ENCODE peak calls at places on chromosomes 1 and 21, in six cellular contexts. One of them, this sample, is unnamed.

GRCh38 chr1:206935491-206936067 is 10.7 kb downstream of the PIGR start:
- DNase-seq in osteoblast: peak
- DNase-seq in GM12864: no peak
- DNase-seq in stomach: peak
- DNase-seq in fibroblast of villous mesenchyme: peak
- DNase-seq in fibroblast of mammary gland: peak
- DNase-seq in this sample: no peak

GRCh38 chr1:172480421-172480820 is 36.6 kb upstream of the PIGC start:
- DNase-seq in osteoblast: no peak
- DNase-seq in GM12864: no peak
- DNase-seq in stomach: no peak
- DNase-seq in fibroblast of villous mesenchyme: no peak
- DNase-seq in fibroblast of mammary gland: no peak
- DNase-seq in this sample: no peak

GRCh38 chr1:44418022-44418673 is 13.1 kb downstream of the RNF220 start:
- DNase-seq in osteoblast: no peak
- DNase-seq in GM12864: no peak
- DNase-seq in stomach: no peak
- DNase-seq in fibroblast of villous mesenchyme: no peak
- DNase-seq in fibroblast of mammary gland: no peak
- DNase-seq in this sample: no peak

GRCh38 chr1:30727796-30728195 is 4.4 kb upstream of the MATN1 start:
- DNase-seq in osteoblast: peak
- DNase-seq in GM12864: no peak
- DNase-seq in stomach: no peak
- DNase-seq in fibroblast of villous mesenchyme: peak
- DNase-seq in fibroblast of mammary gland: peak
- DNase-seq in this sample: no peak

GRCh38 chr1:243287652-243288051 is 31.8 kb downstream of the SDCCAG8 start:
- DNase-seq in osteoblast: peak
- DNase-seq in GM12864: peak
- DNase-seq in stomach: no peak
- DNase-seq in fibroblast of villous mesenchyme: peak
- DNase-seq in fibroblast of mammary gland: peak
- DNase-seq in this sample: no peak

GRCh38 chr1:117147856-117148588 is 26.5 kb upstream of the TRIM45 start:
- DNase-seq in osteoblast: no peak
- DNase-seq in GM12864: no peak
- DNase-seq in stomach: no peak
- DNase-seq in fibroblast of villous mesenchyme: peak
- DNase-seq in fibroblast of mammary gland: no peak
- DNase-seq in this sample: peak

GRCh38 chr1:228544921-228545591 is 57.9 kb downstream of the RNF187 start:
- DNase-seq in osteoblast: no peak
- DNase-seq in GM12864: no peak
- DNase-seq in stomach: no peak
- DNase-seq in fibroblast of villous mesenchyme: no peak
- DNase-seq in fibroblast of mammary gland: no peak
- DNase-seq in this sample: no peak

GRCh38 chr1:154157520-154158306 is 2.8 kb upstream of the NUP210L start:
- DNase-seq in osteoblast: peak
- DNase-seq in GM12864: peak
- DNase-seq in stomach: peak
- DNase-seq in fibroblast of villous mesenchyme: peak
- DNase-seq in fibroblast of mammary gland: peak
- DNase-seq in this sample: no peak

GRCh38 chr1:110673805-110674336 is 869 bp downstream of the KCNA3 start:
- DNase-seq in osteoblast: peak
- DNase-seq in GM12864: no peak
- DNase-seq in stomach: no peak
- DNase-seq in fibroblast of villous mesenchyme: no peak
- DNase-seq in fibroblast of mammary gland: no peak
- DNase-seq in this sample: no peak

GRCh38 chr1:184002071-184002470 is 35.5 kb downstream of the COLGALT2 start:
- DNase-seq in osteoblast: peak
- DNase-seq in GM12864: no peak
- DNase-seq in stomach: no peak
- DNase-seq in fibroblast of villous mesenchyme: peak
- DNase-seq in fibroblast of mammary gland: peak
- DNase-seq in this sample: peak

GRCh38 chr21:42565206-42565810 is 51.7 kb downstream of the SLC37A1 start:
- DNase-seq in osteoblast: peak
- DNase-seq in GM12864: no peak
- DNase-seq in stomach: peak
- DNase-seq in fibroblast of villous mesenchyme: no peak
- DNase-seq in fibroblast of mammary gland: no peak
- DNase-seq in this sample: no peak

GRCh38 chr1:119968068-119968492 is 71.8 kb upstream of the ADAM30 start:
- DNase-seq in osteoblast: no peak
- DNase-seq in GM12864: peak
- DNase-seq in stomach: peak
- DNase-seq in fibroblast of villous mesenchyme: peak
- DNase-seq in fibroblast of mammary gland: peak
- DNase-seq in this sample: no peak

GRCh38 chr1:34759472-34760357 is at the start of gene GJB4:
- DNase-seq in osteoblast: peak
- DNase-seq in GM12864: no peak
- DNase-seq in stomach: no peak
- DNase-seq in fibroblast of villous mesenchyme: no peak
- DNase-seq in fibroblast of mammary gland: no peak
- DNase-seq in this sample: no peak

GRCh38 chr1:13224480-13225060 is 1.4 kb downstream of the PRAMEF18 start:
- DNase-seq in osteoblast: no peak
- DNase-seq in GM12864: no peak
- DNase-seq in stomach: peak
- DNase-seq in fibroblast of villous mesenchyme: no peak
- DNase-seq in fibroblast of mammary gland: no peak
- DNase-seq in this sample: no peak

GRCh38 chr1:87337606-87338005 is 8.9 kb downstream of the LMO4 start:
- DNase-seq in osteoblast: no peak
- DNase-seq in GM12864: no peak
- DNase-seq in stomach: no peak
- DNase-seq in fibroblast of villous mesenchyme: no peak
- DNase-seq in fibroblast of mammary gland: no peak
- DNase-seq in this sample: no peak

GRCh38 chr1:87336623-87337067 is 8.0 kb downstream of the LMO4 start:
- DNase-seq in osteoblast: peak
- DNase-seq in GM12864: no peak
- DNase-seq in stomach: no peak
- DNase-seq in fibroblast of villous mesenchyme: peak
- DNase-seq in fibroblast of mammary gland: no peak
- DNase-seq in this sample: no peak

GRCh38 chr1:87334351-87335174 is 5.9 kb downstream of the LMO4 start:
- DNase-seq in osteoblast: peak
- DNase-seq in GM12864: no peak
- DNase-seq in stomach: no peak
- DNase-seq in fibroblast of villous mesenchyme: peak
- DNase-seq in fibroblast of mammary gland: peak
- DNase-seq in this sample: no peak

GRCh38 chr1:87333692-87334347 is 5.1 kb downstream of the LMO4 start:
- DNase-seq in osteoblast: peak
- DNase-seq in GM12864: no peak
- DNase-seq in stomach: no peak
- DNase-seq in fibroblast of villous mesenchyme: peak
- DNase-seq in fibroblast of mammary gland: no peak
- DNase-seq in this sample: no peak

DNA sequence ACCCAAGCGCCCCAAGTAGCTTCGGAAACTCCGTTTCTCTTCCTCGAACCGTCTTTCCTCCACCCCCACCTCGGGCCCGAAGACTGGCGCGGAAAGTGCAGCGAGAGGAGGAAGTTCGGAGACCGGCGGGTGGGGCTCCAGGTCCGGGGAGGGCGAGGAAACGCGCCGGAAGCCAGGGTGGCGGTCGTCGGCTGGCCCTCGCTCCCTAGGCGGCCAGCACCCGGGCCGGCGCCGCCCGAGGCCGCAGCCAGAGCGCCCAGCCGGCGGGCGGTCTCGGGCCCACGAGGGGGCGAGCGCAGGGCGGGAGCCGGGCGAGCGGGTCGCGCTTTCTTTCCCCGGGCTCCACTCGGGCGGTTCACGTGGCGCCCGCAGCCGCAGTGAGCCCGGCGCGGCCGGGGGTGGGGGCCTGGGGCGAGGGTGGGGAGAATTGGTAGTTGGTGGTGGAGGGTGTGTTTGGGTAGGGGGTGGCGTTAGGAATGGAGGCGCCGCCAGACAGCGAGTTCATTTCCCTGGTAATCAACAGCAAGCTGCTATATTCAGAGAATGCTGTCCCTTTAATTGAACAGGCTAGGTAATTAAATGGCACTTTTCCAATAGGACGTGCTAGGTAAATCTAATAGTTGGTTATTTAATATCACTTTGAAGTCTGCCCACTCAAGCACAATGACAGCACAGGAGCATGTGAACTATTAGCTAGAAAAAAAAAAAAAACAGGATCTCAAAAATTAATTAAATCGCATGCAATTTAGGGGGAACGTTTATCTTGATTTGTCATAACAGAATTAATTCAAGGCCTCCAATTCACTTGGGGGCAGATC is 6.7 kb downstream of the LMO4 start:
- DNase-seq in osteoblast: peak
- DNase-seq in GM12864: no peak
- DNase-seq in stomach: peak
- DNase-seq in fibroblast of villous mesenchyme: peak
- DNase-seq in fibroblast of mammary gland: no peak
- DNase-seq in this sample: no peak
- TF ChIP-seq CTCF in osteoblast: no peak
- TF ChIP-seq CTCF in GM12864: peak
- TF ChIP-seq CTCF in stomach: no peak
- TF ChIP-seq CTCF in fibroblast of villous mesenchyme: peak
- TF ChIP-seq CTCF in fibroblast of mammary gland: no peak
- TF ChIP-seq CTCF in this sample: peak

DNA sequence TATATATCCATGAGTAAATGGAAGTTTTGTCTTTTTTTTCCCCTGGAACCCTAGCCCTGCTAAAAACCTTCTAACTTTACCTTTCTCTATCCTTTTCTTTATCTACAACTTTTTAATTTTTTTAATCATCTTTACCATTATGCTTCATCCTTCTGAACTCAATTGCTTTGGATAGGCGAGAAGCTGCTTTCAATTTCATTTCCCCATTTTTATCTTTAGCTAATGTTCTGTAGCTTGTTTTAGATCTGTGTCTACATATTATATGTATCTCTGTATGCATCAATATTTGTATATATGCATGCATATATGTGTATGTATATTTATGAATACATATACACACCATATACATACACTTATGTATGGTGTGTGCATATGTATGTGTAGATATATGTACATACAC is 57.4 kb downstream of the PTPRC start:
- DNase-seq in osteoblast: no peak
- DNase-seq in GM12864: no peak
- DNase-seq in stomach: no peak
- DNase-seq in fibroblast of villous mesenchyme: no peak
- DNase-seq in fibroblast of mammary gland: no peak
- DNase-seq in this sample: no peak
- H3K4me3 ChIP-seq in osteoblast: no peak
- H3K4me3 ChIP-seq in GM12864: no peak
- H3K4me3 ChIP-seq in stomach: no peak
- H3K4me3 ChIP-seq in fibroblast of villous mesenchyme: no peak
- H3K4me3 ChIP-seq in fibroblast of mammary gland: no peak
- H3K4me3 ChIP-seq in this sample: no peak

GRCh38 chr1:156691665-156692408 is 13.5 kb downstream of the CRABP2 start:
- DNase-seq in osteoblast: peak
- DNase-seq in GM12864: no peak
- DNase-seq in stomach: no peak
- DNase-seq in fibroblast of villous mesenchyme: no peak
- DNase-seq in fibroblast of mammary gland: peak
- DNase-seq in this sample: no peak
- TF ChIP-seq CTCF in osteoblast: no peak
- TF ChIP-seq CTCF in GM12864: no peak
- TF ChIP-seq CTCF in stomach: no peak
- TF ChIP-seq CTCF in fibroblast of villous mesenchyme: peak
- TF ChIP-seq CTCF in fibroblast of mammary gland: peak
- TF ChIP-seq CTCF in this sample: no peak

GRCh38 chr1:231161711-231162299 is at the start of gene TRIM67:
- DNase-seq in osteoblast: peak
- DNase-seq in GM12864: no peak
- DNase-seq in stomach: no peak
- DNase-seq in fibroblast of villous mesenchyme: no peak
- DNase-seq in fibroblast of mammary gland: no peak
- DNase-seq in this sample: no peak
- H3K4me3 ChIP-seq in osteoblast: peak
- H3K4me3 ChIP-seq in GM12864: no peak
- H3K4me3 ChIP-seq in stomach: peak
- H3K4me3 ChIP-seq in fibroblast of villous mesenchyme: no peak
- H3K4me3 ChIP-seq in fibroblast of mammary gland: no peak
- H3K4me3 ChIP-seq in this sample: no peak

DNA sequence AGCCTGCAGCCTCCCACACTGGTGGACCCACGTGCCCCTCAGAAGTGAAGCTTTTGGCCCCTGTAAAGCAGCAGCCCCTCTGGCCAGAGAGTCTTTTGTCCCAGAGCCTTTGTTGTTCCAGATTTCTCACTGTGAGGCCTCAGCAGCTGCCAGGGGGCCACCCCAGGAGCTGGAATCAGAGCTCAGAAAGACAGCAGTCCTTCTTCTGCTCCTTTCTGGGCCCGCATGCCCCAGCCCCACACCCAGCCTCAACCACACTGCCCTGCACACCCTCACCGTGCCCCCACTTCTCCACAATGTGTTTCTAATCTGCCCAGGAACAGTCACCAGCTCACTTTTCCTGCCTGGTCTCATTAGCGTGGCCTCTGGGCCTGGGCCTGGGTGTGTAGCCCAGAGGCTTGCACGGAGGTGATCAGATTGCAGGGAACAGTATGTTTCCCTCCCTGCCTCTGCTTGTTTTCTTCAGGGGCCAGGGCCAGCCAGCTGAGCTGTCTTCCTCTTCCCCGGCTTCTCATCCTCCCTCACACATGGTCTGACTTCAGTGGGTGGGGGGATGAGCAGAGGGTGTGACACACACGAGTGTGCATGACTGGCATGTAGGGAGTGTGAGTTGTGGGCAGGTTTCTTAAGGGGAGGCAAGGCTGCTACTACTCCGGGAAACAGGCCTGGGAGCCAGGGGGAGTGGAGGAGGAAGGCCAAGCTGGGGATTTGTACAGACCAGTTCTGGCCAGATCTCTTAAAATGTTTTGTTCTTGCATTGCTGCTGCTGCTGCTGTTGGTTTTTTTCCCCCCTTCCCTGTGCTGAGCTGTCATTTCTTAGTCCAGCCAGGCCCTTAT is 82.5 kb upstream of the ZNF648 start:
- DNase-seq in osteoblast: no peak
- DNase-seq in GM12864: no peak
- DNase-seq in stomach: peak
- DNase-seq in fibroblast of villous mesenchyme: peak
- DNase-seq in fibroblast of mammary gland: peak
- DNase-seq in this sample: no peak
- TF ChIP-seq CTCF in osteoblast: no peak
- TF ChIP-seq CTCF in GM12864: no peak
- TF ChIP-seq CTCF in stomach: no peak
- TF ChIP-seq CTCF in fibroblast of villous mesenchyme: no peak
- TF ChIP-seq CTCF in fibroblast of mammary gland: no peak
- TF ChIP-seq CTCF in this sample: no peak